ENCODE peak calls at places on chromosomes 11 and 22, in four cellular contexts. One of them, this sample, is unnamed.
A peak's percentile ranks its signal among the peaks of the same experiment; 100 is the strongest.

GRCh38 chr11:8886332-8886731 is 24.7 kb upstream of the AKIP1 start:
- DNase-seq in GM12878: no peak
- DNase-seq in IMR-90: peak; percentile 45
- DNase-seq in endothelial cell: no peak
- DNase-seq in this sample: no peak

GRCh38 chr11:108859510-108859909 is 194.6 kb downstream of the DDX10 start:
- DNase-seq in GM12878: no peak
- DNase-seq in IMR-90: no peak
- DNase-seq in endothelial cell: no peak
- DNase-seq in this sample: peak; percentile 58

GRCh38 chr11:68296344-68297051 is 15.9 kb upstream of the LRP5 start:
- DNase-seq in GM12878: no peak
- DNase-seq in IMR-90: no peak
- DNase-seq in endothelial cell: no peak
- DNase-seq in this sample: no peak

GRCh38 chr11:1356007-1356435 is 33.7 kb upstream of the BRSK2 start:
- DNase-seq in GM12878: no peak
- DNase-seq in IMR-90: no peak
- DNase-seq in endothelial cell: no peak
- DNase-seq in this sample: no peak

GRCh38 chr22:48476599-48476998 is 1351.1 kb downstream of the BRD1 start:
- DNase-seq in GM12878: no peak
- DNase-seq in IMR-90: no peak
- DNase-seq in endothelial cell: no peak
- DNase-seq in this sample: no peak

GRCh38 chr11:93498099-93499040 is 44.8 kb downstream of the SMCO4 start:
- DNase-seq in GM12878: no peak
- DNase-seq in IMR-90: peak; percentile 51
- DNase-seq in endothelial cell: no peak
- DNase-seq in this sample: peak; percentile 55

GRCh38 chr11:10265936-10266335 is 28.1 kb downstream of the SBF2 start:
- DNase-seq in GM12878: no peak
- DNase-seq in IMR-90: peak; percentile 37
- DNase-seq in endothelial cell: no peak
- DNase-seq in this sample: no peak

GRCh38 chr11:132999519-132999918 is 532.8 kb downstream of the OPCML start:
- DNase-seq in GM12878: no peak
- DNase-seq in IMR-90: no peak
- DNase-seq in endothelial cell: no peak
- DNase-seq in this sample: no peak

GRCh38 chr22:46894081-46894671 is 131.7 kb downstream of the TBC1D22A start:
- DNase-seq in GM12878: no peak
- DNase-seq in IMR-90: peak; percentile 45
- DNase-seq in endothelial cell: no peak
- DNase-seq in this sample: no peak

GRCh38 chr11:120564573-120565301 is 53.2 kb downstream of the GRIK4 start:
- DNase-seq in GM12878: peak; percentile 49
- DNase-seq in IMR-90: peak; percentile 75
- DNase-seq in endothelial cell: peak; percentile 51
- DNase-seq in this sample: peak; percentile 25

GRCh38 chr11:10885703-10886363 is 28.0 kb upstream of the ZBED5 start:
- DNase-seq in GM12878: no peak
- DNase-seq in IMR-90: peak; percentile 90
- DNase-seq in endothelial cell: no peak
- DNase-seq in this sample: peak; percentile 84

GRCh38 chr22:30159561-30160353 is 79.5 kb downstream of the HORMAD2 start:
- DNase-seq in GM12878: no peak
- DNase-seq in IMR-90: peak; percentile 86
- DNase-seq in endothelial cell: no peak
- DNase-seq in this sample: peak; percentile 82

GRCh38 chr11:10459029-10459970 is 4.2 kb downstream of the AMPD3 start:
- DNase-seq in GM12878: peak; percentile 80
- DNase-seq in IMR-90: no peak
- DNase-seq in endothelial cell: no peak
- DNase-seq in this sample: no peak

GRCh38 chr11:776459-777287 is 614 bp downstream of the GATD1 start:
- DNase-seq in GM12878: no peak
- DNase-seq in IMR-90: no peak
- DNase-seq in endothelial cell: peak; percentile 62
- DNase-seq in this sample: no peak

GRCh38 chr11:114774599-114775365 is 96.5 kb downstream of the NXPE2 start:
- DNase-seq in GM12878: no peak
- DNase-seq in IMR-90: peak; percentile 46
- DNase-seq in endothelial cell: peak; percentile 82
- DNase-seq in this sample: peak; percentile 51

GRCh38 chr11:126403039-126403438 is 47.6 kb downstream of the ST3GAL4 start:
- DNase-seq in GM12878: no peak
- DNase-seq in IMR-90: no peak
- DNase-seq in endothelial cell: no peak
- DNase-seq in this sample: no peak

GRCh38 chr22:37492428-37493344 is 6.5 kb upstream of the MFNG start:
- DNase-seq in GM12878: no peak
- DNase-seq in IMR-90: peak; percentile 59
- DNase-seq in endothelial cell: peak; percentile 60
- DNase-seq in this sample: peak; percentile 52

GRCh38 chr11:112377946-112378345 is 117.3 kb upstream of the PLET1 start:
- DNase-seq in GM12878: no peak
- DNase-seq in IMR-90: no peak
- DNase-seq in endothelial cell: no peak
- DNase-seq in this sample: no peak

GRCh38 chr11:47004595-47005033 is 68.1 kb downstream of the CSTPP1 start:
- DNase-seq in GM12878: no peak
- DNase-seq in IMR-90: peak; percentile 98
- DNase-seq in endothelial cell: peak; percentile 25
- DNase-seq in this sample: peak; percentile 98

GRCh38 chr11:43101113-43101512 is 210.7 kb upstream of the API5 start:
- DNase-seq in GM12878: no peak
- DNase-seq in IMR-90: no peak
- DNase-seq in endothelial cell: no peak
- DNase-seq in this sample: no peak
- TF ChIP-seq CTCF in GM12878: no peak
- TF ChIP-seq CTCF in IMR-90: no peak
- TF ChIP-seq CTCF in endothelial cell: no peak
- TF ChIP-seq CTCF in this sample: no peak

DNA sequence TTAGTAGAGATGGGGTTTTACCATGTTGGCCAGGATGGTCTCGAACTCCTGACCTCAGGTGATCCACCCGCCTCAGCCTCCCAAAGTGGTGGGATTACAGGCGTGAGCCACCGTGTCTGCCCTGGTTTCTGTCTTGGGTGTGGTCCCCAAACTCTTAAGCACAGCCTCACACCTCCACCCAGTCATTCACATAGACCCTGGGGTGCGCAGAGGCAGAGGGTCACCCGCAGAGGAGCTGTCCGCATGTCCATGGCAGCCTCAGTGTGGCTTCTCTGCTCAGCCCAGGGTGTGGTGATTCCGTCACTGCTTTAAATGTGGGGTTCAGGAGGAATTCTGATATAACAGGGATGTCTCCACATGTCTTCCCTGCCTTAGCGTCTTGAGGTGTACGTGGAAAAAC is 48.5 kb upstream of the PRODH start:
- DNase-seq in GM12878: no peak
- DNase-seq in IMR-90: no peak
- DNase-seq in endothelial cell: no peak
- DNase-seq in this sample: no peak
- TF ChIP-seq CTCF in GM12878: no peak
- TF ChIP-seq CTCF in IMR-90: no peak
- TF ChIP-seq CTCF in endothelial cell: no peak
- TF ChIP-seq CTCF in this sample: no peak

DNA sequence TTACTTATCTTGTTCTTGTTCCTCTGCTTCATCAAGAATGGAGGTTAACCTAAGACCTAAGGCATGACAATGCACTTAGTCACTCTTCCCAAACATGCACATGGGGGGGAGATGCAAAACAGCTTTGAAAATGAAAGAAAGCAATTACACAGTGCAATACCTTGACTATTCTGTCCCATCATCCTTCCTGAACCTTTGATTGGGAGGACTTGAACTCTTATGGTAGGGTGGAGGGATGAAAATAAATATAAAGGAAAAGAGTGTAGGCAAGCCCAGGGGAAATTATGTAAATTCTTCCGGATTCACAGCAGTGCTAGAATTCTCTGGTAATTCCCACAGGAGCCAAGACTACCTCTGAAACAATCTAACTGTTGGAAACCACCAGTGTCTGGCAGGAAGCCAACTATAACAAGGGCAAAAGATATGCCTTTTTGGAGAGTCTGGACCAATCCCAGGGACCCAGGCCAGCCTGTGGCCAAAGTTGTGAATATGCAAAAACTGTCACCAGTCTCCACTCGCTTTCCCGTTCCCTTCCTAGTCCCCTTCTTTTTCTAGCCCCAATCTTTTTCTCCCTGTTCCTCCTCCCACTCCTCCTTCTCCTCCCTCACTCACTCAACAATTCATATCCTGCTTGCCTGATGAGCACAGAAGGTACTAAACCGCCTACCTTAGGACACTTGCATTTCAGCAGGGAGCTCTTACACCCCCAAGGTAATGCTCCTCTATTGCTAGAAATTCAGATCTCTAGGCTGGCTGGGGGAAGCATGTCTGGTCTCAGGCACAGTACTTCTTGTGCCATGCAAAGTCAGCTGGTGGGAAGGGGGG is 2.5 kb upstream of the RCN1 start:
- DNase-seq in GM12878: peak; percentile 66
- DNase-seq in IMR-90: peak; percentile 91
- DNase-seq in endothelial cell: no peak
- DNase-seq in this sample: peak; percentile 95
- TF ChIP-seq CTCF in GM12878: no peak
- TF ChIP-seq CTCF in IMR-90: no peak
- TF ChIP-seq CTCF in endothelial cell: no peak
- TF ChIP-seq CTCF in this sample: no peak

GRCh38 chr11:29448246-29448877 is 568.5 kb downstream of the KCNA4 start:
- DNase-seq in GM12878: no peak
- DNase-seq in IMR-90: peak; percentile 25
- DNase-seq in endothelial cell: peak; percentile 10
- DNase-seq in this sample: peak; percentile 58
- TF ChIP-seq CTCF in GM12878: no peak
- TF ChIP-seq CTCF in IMR-90: peak; percentile 49
- TF ChIP-seq CTCF in endothelial cell: peak; percentile 21
- TF ChIP-seq CTCF in this sample: peak; percentile 75

DNA sequence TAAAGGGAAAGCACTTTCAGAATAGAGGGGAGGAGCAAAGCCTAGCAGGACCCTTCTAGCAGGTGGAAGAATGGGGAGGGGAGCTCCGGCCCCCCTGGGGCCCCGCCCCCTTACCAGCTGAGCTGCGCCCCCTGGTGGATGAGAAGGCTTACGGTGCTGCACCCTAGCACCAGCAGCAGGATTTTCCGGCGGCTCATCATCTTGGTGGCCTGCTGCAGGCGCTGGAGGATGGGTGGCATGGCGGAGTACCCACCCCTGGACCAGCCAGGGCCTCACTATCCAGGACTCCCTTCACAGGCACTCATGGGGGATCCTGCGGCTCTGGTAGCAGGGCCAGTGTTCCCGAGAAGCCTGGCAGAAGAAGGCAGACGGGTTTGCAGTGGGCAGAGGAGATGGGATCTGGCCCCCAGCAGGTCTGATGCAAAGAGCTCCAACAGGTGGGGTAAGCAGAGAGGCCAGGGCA is 3.8 kb downstream of the GAL3ST3 start:
- DNase-seq in GM12878: no peak
- DNase-seq in IMR-90: peak; percentile 70
- DNase-seq in endothelial cell: peak; percentile 88
- DNase-seq in this sample: peak; percentile 69
- TF ChIP-seq CTCF in GM12878: peak; percentile 89
- TF ChIP-seq CTCF in IMR-90: peak; percentile 88
- TF ChIP-seq CTCF in endothelial cell: peak; percentile 97
- TF ChIP-seq CTCF in this sample: peak; percentile 97

GRCh38 chr11:104534268-104534667 is 364.0 kb downstream of the CASP12 start:
- DNase-seq in GM12878: no peak
- DNase-seq in IMR-90: peak; percentile 89
- DNase-seq in endothelial cell: no peak
- DNase-seq in this sample: peak; percentile 68
- TF ChIP-seq CTCF in GM12878: no peak
- TF ChIP-seq CTCF in IMR-90: no peak
- TF ChIP-seq CTCF in endothelial cell: no peak
- TF ChIP-seq CTCF in this sample: no peak

DNA sequence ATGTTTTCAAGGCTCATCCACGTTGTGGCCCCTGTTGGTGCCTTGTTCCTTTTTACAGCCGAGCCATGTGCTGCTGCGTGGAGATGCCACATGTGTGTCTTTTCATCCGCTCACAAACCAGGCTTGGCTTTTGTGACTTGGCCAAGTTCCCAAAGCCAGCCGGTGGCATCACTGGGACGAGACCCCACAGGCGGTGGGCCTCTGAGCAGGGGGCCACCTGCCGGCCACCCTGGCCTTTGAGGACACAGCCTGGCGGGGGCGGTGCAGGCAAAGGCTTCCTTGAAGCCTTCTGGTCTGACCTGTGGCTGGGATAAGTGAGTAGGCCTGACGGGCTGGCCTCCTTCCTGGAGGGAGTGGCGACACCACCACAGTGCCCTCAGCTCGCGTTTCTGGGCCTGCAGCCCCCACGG is 10.6 kb downstream of the GRK2 start:
- DNase-seq in GM12878: no peak
- DNase-seq in IMR-90: peak; percentile 45
- DNase-seq in endothelial cell: no peak
- DNase-seq in this sample: peak; percentile 29
- TF ChIP-seq CTCF in GM12878: peak; percentile 40
- TF ChIP-seq CTCF in IMR-90: peak; percentile 43
- TF ChIP-seq CTCF in endothelial cell: no peak
- TF ChIP-seq CTCF in this sample: peak; percentile 44

DNA sequence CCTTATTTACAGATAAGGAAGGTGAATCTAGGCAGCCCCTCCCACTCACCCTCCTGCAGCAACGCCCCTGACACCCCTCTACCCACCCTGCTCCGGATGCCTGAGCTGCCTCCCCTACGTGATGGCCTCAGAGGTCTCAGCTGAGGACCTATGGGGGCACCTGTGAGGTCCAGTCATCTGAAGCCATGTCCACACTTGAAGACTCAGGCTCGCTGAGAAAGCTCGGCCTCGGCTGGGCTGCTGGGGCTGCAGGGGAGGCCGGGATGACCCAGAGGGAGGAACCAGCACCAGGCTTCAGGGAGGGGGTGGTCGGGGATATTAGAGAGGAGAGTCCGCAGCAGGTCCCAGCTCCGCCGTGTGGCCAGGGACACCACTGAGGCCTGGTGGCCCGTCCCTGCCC is 92.8 kb downstream of the BRD1 start:
- DNase-seq in GM12878: no peak
- DNase-seq in IMR-90: no peak
- DNase-seq in endothelial cell: no peak
- DNase-seq in this sample: no peak
- TF ChIP-seq CTCF in GM12878: no peak
- TF ChIP-seq CTCF in IMR-90: no peak
- TF ChIP-seq CTCF in endothelial cell: no peak
- TF ChIP-seq CTCF in this sample: no peak

DNA sequence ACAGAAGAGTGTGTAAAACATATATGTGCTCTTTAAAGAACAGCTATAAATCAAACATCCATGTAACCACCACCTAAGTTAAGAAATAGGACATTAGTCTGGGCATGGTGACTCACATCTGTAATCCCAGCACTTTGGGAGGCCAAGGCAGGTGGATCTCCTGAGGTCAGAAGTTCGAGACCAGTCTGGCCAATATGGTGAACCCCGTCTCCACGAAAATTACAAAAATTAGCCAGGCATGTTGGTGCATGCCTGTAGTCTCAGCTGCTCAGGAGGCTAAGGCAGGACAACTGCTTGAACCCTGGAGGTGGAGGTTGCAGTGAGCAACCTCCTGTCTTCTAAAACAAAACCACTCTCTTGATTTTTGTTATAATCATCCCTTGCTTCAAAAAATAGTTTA is 103.3 kb downstream of the LRRC32 start:
- DNase-seq in GM12878: no peak
- DNase-seq in IMR-90: no peak
- DNase-seq in endothelial cell: no peak
- DNase-seq in this sample: no peak
- TF ChIP-seq CTCF in GM12878: no peak
- TF ChIP-seq CTCF in IMR-90: no peak
- TF ChIP-seq CTCF in endothelial cell: no peak
- TF ChIP-seq CTCF in this sample: no peak